ENCODE peak calls at places on chromosomes 5 and 9, in four cellular contexts. K is psoas muscle, P is A549, L is tibial nerve. A is an unnamed sample.

GRCh38 chr5:120122711-120123110 is 341.4 kb upstream of the PRR16 start:
- DNase-seq in K (no peak), P (no peak), L (no peak), A (no peak)

GRCh38 chr9:35051069-35051967 is 21.1 kb downstream of the VCP start:
- DNase-seq in K (peak; percentile 30), P (peak; percentile 46), L (no peak), A (no peak)

GRCh38 chr9:3391414-3391813 is 134.4 kb downstream of the RFX3 start:
- DNase-seq in K (no peak), P (no peak), L (no peak), A (no peak)

GRCh38 chr9:97518909-97519307 is 17.4 kb downstream of the TMOD1 start:
- DNase-seq in K (peak; percentile 57), P (peak; percentile 60), L (peak; percentile 35), A (peak; percentile 38)

GRCh38 chr5:141692919-141693848 is 11.2 kb upstream of the ARAP3 start:
- DNase-seq in K (no peak), P (no peak), L (no peak), A (no peak)

GRCh38 chr9:20441704-20442423 is 180.4 kb downstream of the MLLT3 start:
- DNase-seq in K (no peak), P (no peak), L (no peak), A (no peak)

GRCh38 chr9:33472171-33472920 is 1.4 kb downstream of the NOL6 start:
- DNase-seq in K (no peak), P (no peak), L (no peak), A (no peak)

GRCh38 chr9:76690575-76691370 is 73.5 kb upstream of the PCA3 start:
- DNase-seq in K (no peak), P (no peak), L (no peak), A (no peak)

GRCh38 chr9:112752334-112753110 is 2.0 kb downstream of the SNX30 start:
- DNase-seq in K (no peak), P (no peak), L (no peak), A (no peak)

GRCh38 chr9:126666155-126666803 is 52.6 kb downstream of the LMX1B start:
- DNase-seq in K (no peak), P (no peak), L (no peak), A (no peak)

GRCh38 chr5:125262782-125263181 is 516.3 kb upstream of the ZNF608 start:
- DNase-seq in K (no peak), P (no peak), L (no peak), A (no peak)

GRCh38 chr9:76962732-76963131 is 56.7 kb upstream of the FOXB2 start:
- DNase-seq in K (no peak), P (no peak), L (no peak), A (no peak)

GRCh38 chr5:74092761-74093160 is 466.8 kb downstream of the ARHGEF28 start:
- DNase-seq in K (no peak), P (no peak), L (no peak), A (no peak)

GRCh38 chr5:67901816-67902496 is 313.6 kb upstream of the PIK3R1 start:
- DNase-seq in K (no peak), P (no peak), L (no peak), A (no peak)

GRCh38 chr5:68343421-68343826 is 127.9 kb downstream of the PIK3R1 start:
- DNase-seq in K (peak; percentile 44), P (peak; percentile 36), L (no peak), A (peak; percentile 79)

GRCh38 chr5:93320920-93321319 is 260.1 kb downstream of the NR2F1-AS1 start:
- DNase-seq in K (no peak), P (no peak), L (no peak), A (no peak)

GRCh38 chr9:98402272-98402840 is 146.9 kb upstream of the TBC1D2 start:
- DNase-seq in K (no peak), P (no peak), L (no peak), A (no peak)

GRCh38 chr9:6816581-6816980 is 58.8 kb downstream of the KDM4C start:
- DNase-seq in K (no peak), P (no peak), L (no peak), A (no peak)

GRCh38 chr9:112355305-112355953 is 22.0 kb upstream of the PTBP3 start:
- DNase-seq in K (no peak), P (no peak), L (no peak), A (no peak)

GRCh38 chr9:5560439-5560838 is 50.1 kb downstream of the PDCD1LG2 start:
- DNase-seq in K (no peak), P (no peak), L (no peak), A (no peak)

GRCh38 chr5:79020861-79021561 is 35.9 kb upstream of the ARSB start:
- DNase-seq in K (peak; percentile 27), P (peak; percentile 28), L (no peak), A (peak; percentile 33)

GRCh38 chr9:99433555-99433954 is 211.5 kb downstream of the SEC61B start:
- DNase-seq in K (peak; percentile 24), P (peak; percentile 63), L (no peak), A (peak; percentile 43)

GRCh38 chr9:125690679-125691078 is 16.3 kb downstream of the MAPKAP1 start:
- DNase-seq in K (no peak), P (no peak), L (no peak), A (no peak)

GRCh38 chr5:14144586-14145355 is 1.6 kb downstream of the TRIO start:
- DNase-seq in K (peak; percentile 73), P (peak; percentile 81), L (peak; percentile 18), A (no peak)

GRCh38 chr5:130885027-130885426 is 280.0 kb downstream of the HINT1 start:
- DNase-seq in K (no peak), P (no peak), L (no peak), A (no peak)

GRCh38 chr9:21174671-21175070 is 8.2 kb upstream of the IFNA21 start:
- DNase-seq in K (no peak), P (no peak), L (no peak), A (no peak)

GRCh38 chr9:132694144-132694543 is 23.9 kb downstream of the GTF3C4 start:
- DNase-seq in K (no peak), P (no peak), L (no peak), A (no peak)

GRCh38 chr5:150599917-150600511 is 40.4 kb upstream of the SYNPO start:
- DNase-seq in K (peak; percentile 76), P (peak; percentile 91), L (peak; percentile 40), A (no peak)

GRCh38 chr5:180041501-180042274 is 29.9 kb downstream of the RNF130 start:
- DNase-seq in K (no peak), P (no peak), L (no peak), A (no peak)

GRCh38 chr9:130174025-130174424 is 1.8 kb downstream of the NCS1 start:
- DNase-seq in K (no peak), P (no peak), L (no peak), A (no peak)

GRCh38 chr9:130171226-130172148 is 717 bp upstream of the NCS1 start:
- DNase-seq in K (no peak), P (no peak), L (no peak), A (no peak)

GRCh38 chr9:130173462-130173876 is 1.3 kb downstream of the NCS1 start:
- DNase-seq in K (no peak), P (no peak), L (no peak), A (no peak)

GRCh38 chr9:130172858-130173461 is 756 bp downstream of the NCS1 start:
- DNase-seq in K (peak; percentile 44), P (peak; percentile 42), L (no peak), A (no peak)

GRCh38 chr9:130172161-130172857 is at the start of gene NCS1:
- DNase-seq in K (peak; percentile 78), P (peak; percentile 90), L (peak; percentile 48), A (peak; percentile 35)
- H3K4me3 ChIP-seq in K (peak within 1 kb of the TSS; percentile 64), P (peak within 1 kb of the TSS; percentile 86), L (peak within 1 kb of the TSS; percentile 79), A (peak within 1 kb of the TSS; percentile 62)

GRCh38 chr9:36487482-36488321 is 85.0 kb upstream of the MELK start:
- DNase-seq in K (peak; percentile 94), P (peak; percentile 63), L (peak; percentile 77), A (peak; percentile 80)
- H3K4me3 ChIP-seq in K (peak overlapping the region; percentile 99), P (peak overlapping the region; percentile 97), L (peak overlapping the region; percentile 92), A (peak overlapping the region; percentile 96)

DNA sequence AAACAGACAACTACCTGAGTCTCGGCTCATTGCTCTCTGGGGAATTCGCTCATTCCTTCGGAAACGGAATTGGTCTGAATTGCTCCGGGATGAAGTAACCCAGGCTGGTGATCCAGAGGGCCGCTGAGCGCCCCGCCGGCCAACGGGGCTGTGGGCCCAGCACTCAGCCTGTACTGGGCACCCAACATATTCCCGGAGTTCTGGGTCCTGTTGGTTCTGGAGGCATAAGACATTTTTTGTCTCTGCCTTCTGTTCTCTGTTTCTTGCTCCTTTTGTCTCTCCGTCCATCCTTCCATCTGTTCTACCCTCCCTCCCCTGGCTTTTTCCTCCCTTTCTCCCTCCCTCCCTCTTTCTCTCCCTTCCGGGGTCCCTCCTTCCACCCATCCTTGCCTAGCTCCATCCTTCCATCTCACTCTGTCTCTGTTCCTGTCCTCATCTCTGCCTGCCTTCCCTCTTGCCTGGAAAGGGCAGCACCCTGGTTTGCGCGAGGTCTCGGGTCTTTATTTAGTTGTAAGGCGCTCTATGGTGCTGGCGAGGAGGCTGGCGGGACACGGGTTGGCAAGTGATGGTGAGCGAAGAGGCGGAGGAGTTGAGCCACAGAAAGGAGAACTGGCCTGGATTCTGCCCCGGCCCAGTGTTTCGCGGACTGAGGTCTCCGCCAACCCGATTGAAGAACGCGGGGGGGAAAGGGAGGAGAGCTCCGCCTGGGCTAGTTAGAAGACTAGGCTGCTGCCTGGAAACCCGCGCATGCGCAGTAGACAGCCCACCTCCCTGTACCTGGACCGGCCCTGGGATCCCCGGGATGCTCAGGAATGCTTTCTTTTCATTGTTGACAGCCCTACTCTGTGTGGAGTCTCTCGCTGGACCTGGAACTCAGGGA is 1468.0 kb downstream of the FOXD4L5 start:
- DNase-seq in K (peak; percentile 60), P (no peak), L (peak; percentile 61), A (peak; percentile 44)
- H3K4me3 ChIP-seq in K (peak overlapping the region; percentile 22), P (no peak overlapping the region), L (peak overlapping the region; percentile 40), A (peak overlapping the region; percentile 43)

GRCh38 chr5:173315495-173316352 is 12.5 kb downstream of the STC2 start:
- DNase-seq in K (no peak), P (no peak), L (no peak), A (peak; percentile 85)
- H3K4me3 ChIP-seq in K (peak overlapping the region; percentile 22), P (no peak overlapping the region), L (peak overlapping the region; percentile 28), A (no peak overlapping the region)

GRCh38 chr5:16757146-16757545 is 140.3 kb upstream of the RETREG1 start:
- DNase-seq in K (no peak), P (no peak), L (no peak), A (no peak)
- H3K4me3 ChIP-seq in K (no peak overlapping the region), P (no peak overlapping the region), L (no peak overlapping the region), A (no peak overlapping the region)

DNA sequence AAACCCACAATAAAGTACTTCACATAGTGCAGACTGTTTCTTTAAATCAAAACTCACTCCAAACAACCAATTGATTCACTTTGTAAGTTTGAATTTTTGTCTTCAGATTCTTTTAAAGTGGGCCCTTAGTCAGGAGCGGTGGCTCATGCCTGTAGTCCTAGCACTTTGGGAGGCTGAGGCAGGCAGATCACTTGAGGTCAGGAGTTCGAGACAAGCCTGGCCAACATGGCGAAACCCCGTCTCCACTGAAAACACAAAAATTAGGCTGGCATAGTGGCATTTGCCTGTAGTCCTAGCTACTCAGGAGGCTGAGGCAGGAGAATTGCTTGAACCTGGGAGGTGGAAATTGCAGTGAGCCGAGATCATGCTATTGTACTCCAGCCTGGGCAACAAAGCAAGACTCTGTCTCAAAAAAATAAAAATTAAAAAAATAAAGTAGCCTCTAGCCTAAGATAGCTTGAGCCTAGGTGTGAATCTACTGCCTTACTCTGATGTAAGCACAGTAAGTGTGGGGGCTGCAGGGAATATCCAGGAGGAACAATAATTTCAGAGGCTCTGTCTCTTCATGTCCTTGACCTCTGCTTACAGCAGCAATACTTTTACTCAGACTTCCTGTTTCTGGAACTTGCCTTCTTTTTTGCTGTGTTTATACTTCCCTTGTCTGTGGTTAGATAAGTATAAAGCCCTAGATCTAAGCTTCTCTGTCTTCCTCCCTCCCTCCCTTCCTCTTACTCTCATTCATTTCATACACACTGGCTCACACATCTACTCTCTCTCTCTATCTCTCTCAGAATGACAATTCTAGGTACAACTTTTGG is at the start of gene IL7R:
- DNase-seq in K (no peak), P (no peak), L (no peak), A (no peak)
- H3K4me3 ChIP-seq in K (no peak within 1 kb of the TSS), P (no peak within 1 kb of the TSS), L (no peak within 1 kb of the TSS), A (no peak within 1 kb of the TSS)

GRCh38 chr9:128203024-128203841 is at the start of gene DNM1:
- DNase-seq in K (peak; percentile 66), P (peak; percentile 89), L (no peak), A (no peak)
- H3K4me3 ChIP-seq in K (peak within 1 kb of the TSS; percentile 73), P (peak within 1 kb of the TSS; percentile 96), L (peak within 1 kb of the TSS; percentile 68), A (peak within 1 kb of the TSS; percentile 80)